ENCODE peak calls at places on chromosomes 1 and 21, in five cellular contexts. Q is AG09319, L is H1, B is BE2C, K is cardiac fibroblast. T is an unnamed sample.

GRCh38 chr1:206768472-206769330 is 1.9 kb upstream of the IL19 start:
- DNase-seq in Q (no peak), L (no peak), B (no peak), K (no peak), T (no peak)

GRCh38 chr1:151370211-151370911 is 2.1 kb downstream of the SELENBP1 start:
- DNase-seq in Q (no peak), L (no peak), B (no peak), K (peak), T (no peak)

GRCh38 chr1:77888429-77889239 is at the start of gene NEXN:
- DNase-seq in Q (peak), L (peak), B (peak), K (peak), T (peak)

GRCh38 chr21:39021475-39021832 is 161.8 kb downstream of the PSMG1 start:
- DNase-seq in Q (no peak), L (no peak), B (no peak), K (no peak), T (no peak)

GRCh38 chr1:214466759-214467585 is 84.4 kb downstream of the PTPN14 start:
- DNase-seq in Q (no peak), L (no peak), B (no peak), K (no peak), T (no peak)

GRCh38 chr1:230572121-230573083 is 69.9 kb upstream of the COG2 start:
- DNase-seq in Q (no peak), L (no peak), B (no peak), K (peak), T (no peak)

GRCh38 chr1:167775178-167775577 is 53.4 kb downstream of the MPZL1 start:
- DNase-seq in Q (no peak), L (no peak), B (no peak), K (peak), T (no peak)

GRCh38 chr21:41345934-41346685 is 15.7 kb upstream of the MX2 start:
- DNase-seq in Q (no peak), L (no peak), B (no peak), K (no peak), T (no peak)

GRCh38 chr1:47468759-47469404 is 31.0 kb downstream of the FOXD2 start:
- DNase-seq in Q (no peak), L (no peak), B (no peak), K (no peak), T (no peak)

GRCh38 chr1:55584521-55585401 is 369.6 kb upstream of the USP24 start:
- DNase-seq in Q (peak), L (no peak), B (no peak), K (peak), T (no peak)

GRCh38 chr1:247331526-247332214 is at the start of gene ZNF496:
- DNase-seq in Q (peak), L (peak), B (peak), K (peak), T (peak)

GRCh38 chr1:110283677-110284076 is 55.5 kb upstream of the RBM15 start:
- DNase-seq in Q (no peak), L (no peak), B (no peak), K (peak), T (no peak)

GRCh38 chr1:230632273-230632873 is 9.9 kb upstream of the COG2 start:
- DNase-seq in Q (no peak), L (peak), B (peak), K (peak), T (peak)

GRCh38 chr1:116261227-116261626 is 111.8 kb upstream of the ATP1A1 start:
- DNase-seq in Q (no peak), L (no peak), B (no peak), K (no peak), T (no peak)

GRCh38 chr1:97902067-97902466 is 18.8 kb downstream of the DPYD start:
- DNase-seq in Q (no peak), L (no peak), B (no peak), K (peak), T (no peak)

GRCh38 chr1:59092126-59092525 is 204.8 kb upstream of the FGGY start:
- DNase-seq in Q (no peak), L (no peak), B (no peak), K (no peak), T (no peak)

GRCh38 chr1:1617516-1617915 is 2.2 kb downstream of the MIB2 start:
- DNase-seq in Q (no peak), L (no peak), B (no peak), K (no peak), T (no peak)

GRCh38 chr1:27403065-27403726 is 10.8 kb downstream of the GPR3 start:
- DNase-seq in Q (no peak), L (no peak), B (peak), K (peak), T (peak)

GRCh38 chr1:27400035-27400962 is 7.9 kb downstream of the GPR3 start:
- DNase-seq in Q (no peak), L (no peak), B (no peak), K (no peak), T (no peak)

GRCh38 chr1:27400963-27401341 is 8.5 kb downstream of the GPR3 start:
- DNase-seq in Q (no peak), L (no peak), B (no peak), K (no peak), T (no peak)

GRCh38 chr1:27403931-27404330 is 11.5 kb downstream of the GPR3 start:
- DNase-seq in Q (no peak), L (no peak), B (no peak), K (no peak), T (no peak)

DNA sequence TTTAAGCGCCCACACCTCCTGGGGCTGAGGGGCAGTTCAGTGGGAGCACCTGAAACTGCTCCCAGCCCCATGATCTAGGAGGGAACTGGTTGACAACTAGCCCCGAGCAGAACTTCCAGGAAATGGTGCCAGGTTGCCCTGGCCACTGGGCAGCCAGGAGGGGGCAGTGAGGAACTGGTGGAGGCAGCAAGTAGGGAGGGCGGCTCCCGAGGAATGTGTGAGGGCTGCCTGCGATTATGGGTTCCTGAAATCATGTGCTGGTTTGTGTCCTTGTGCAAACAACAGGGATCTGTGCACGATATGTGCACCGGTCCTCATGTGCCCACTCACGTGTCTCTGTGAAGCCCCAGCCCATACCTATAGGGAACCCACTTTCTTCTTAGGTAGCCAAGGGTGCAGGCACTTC is 9.9 kb downstream of the GPR3 start:
- DNase-seq in Q (no peak), L (no peak), B (no peak), K (peak), T (no peak)
- TF ChIP-seq CTCF in Q (peak), L (peak), B (peak), K (peak), T (peak)

DNA sequence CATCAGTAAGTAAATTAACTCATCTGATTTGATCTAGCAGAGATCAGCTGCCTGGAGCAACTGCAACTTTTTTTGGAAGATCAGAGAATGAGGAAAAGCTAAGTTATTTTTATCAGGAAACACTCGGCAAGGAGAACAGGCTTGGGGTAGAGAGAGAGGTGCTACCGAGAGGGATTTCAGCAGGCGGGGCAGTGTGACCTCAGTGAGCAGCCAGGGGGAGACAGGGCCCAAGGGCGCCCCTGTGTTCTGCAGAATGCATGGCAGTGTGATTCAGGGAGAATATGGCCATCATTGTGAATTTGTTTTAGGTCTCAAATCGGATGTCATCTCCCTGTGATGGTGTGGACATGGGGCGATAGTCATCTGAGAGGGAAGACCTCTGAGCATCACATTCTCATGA is 484.1 kb upstream of the VAMP3 start:
- DNase-seq in Q (no peak), L (no peak), B (no peak), K (no peak), T (no peak)
- TF ChIP-seq CTCF in Q (no peak), L (peak), B (no peak), K (no peak), T (no peak)

GRCh38 chr1:179146916-179147315 is 65.0 kb downstream of the TOR3A start:
- DNase-seq in Q (no peak), L (no peak), B (no peak), K (peak), T (no peak)
- TF ChIP-seq CTCF in Q (no peak), L (no peak), B (no peak), K (no peak), T (no peak)

DNA sequence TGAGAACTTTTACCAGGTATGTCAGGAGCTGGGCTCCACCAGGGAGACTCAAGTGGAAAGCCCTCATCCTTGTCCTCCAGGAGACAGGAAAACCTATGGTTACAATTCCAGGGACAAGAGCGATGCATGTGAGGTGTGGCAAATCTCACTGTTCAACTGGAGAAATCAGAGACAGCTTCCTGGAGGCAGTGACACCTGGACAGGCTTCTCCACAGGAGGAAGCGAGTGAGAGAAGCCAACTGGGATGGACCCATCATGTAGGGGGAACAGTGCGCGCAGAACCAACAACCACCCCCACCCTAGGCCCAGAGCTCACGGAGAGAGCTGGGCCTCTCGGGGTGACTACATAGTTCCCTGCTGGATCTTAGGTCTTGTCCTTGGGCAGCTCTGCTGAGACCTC is 5.6 kb upstream of the SLX9 start:
- DNase-seq in Q (no peak), L (no peak), B (no peak), K (no peak), T (no peak)
- TF ChIP-seq CTCF in Q (no peak), L (no peak), B (no peak), K (no peak), T (no peak)

GRCh38 chr1:88787023-88787903 is 103.2 kb downstream of the PKN2 start:
- DNase-seq in Q (no peak), L (no peak), B (no peak), K (no peak), T (no peak)

GRCh38 chr1:88783145-88783544 is 99.1 kb downstream of the PKN2 start:
- DNase-seq in Q (no peak), L (no peak), B (no peak), K (no peak), T (no peak)

GRCh38 chr1:88780485-88780884 is 96.4 kb downstream of the PKN2 start:
- DNase-seq in Q (no peak), L (no peak), B (no peak), K (no peak), T (no peak)

GRCh38 chr1:88779880-88780279 is 95.8 kb downstream of the PKN2 start:
- DNase-seq in Q (no peak), L (no peak), B (no peak), K (no peak), T (no peak)

DNA sequence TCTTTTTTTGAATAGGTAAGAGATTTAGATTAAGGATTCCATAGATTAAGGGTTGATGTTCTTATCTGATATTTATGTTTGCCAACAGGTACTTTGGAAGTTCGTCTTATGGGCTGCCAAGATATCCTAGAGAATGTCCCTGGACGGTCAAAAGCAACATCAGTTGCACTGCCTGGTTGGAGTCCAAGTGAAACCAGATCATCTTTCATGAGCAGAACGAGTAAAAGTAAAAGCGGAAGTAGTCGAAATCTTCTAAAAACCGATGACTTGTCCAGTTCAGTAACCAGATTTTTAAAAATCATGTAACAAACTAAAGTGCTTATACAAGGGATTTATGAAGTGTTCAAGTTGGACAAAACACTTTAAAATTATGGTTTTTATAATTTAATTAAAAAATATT is 100.5 kb downstream of the PKN2 start:
- DNase-seq in Q (no peak), L (no peak), B (no peak), K (no peak), T (no peak)
- TF ChIP-seq CTCF in Q (no peak), L (no peak), B (no peak), K (no peak), T (no peak)

GRCh38 chr21:25359724-25360123 is 247.6 kb downstream of the MRPL39 start:
- DNase-seq in Q (no peak), L (no peak), B (no peak), K (no peak), T (no peak)

GRCh38 chr21:25361097-25361496 is 246.2 kb downstream of the MRPL39 start:
- DNase-seq in Q (no peak), L (no peak), B (no peak), K (no peak), T (no peak)

GRCh38 chr21:25361765-25362164 is 245.5 kb downstream of the MRPL39 start:
- DNase-seq in Q (no peak), L (no peak), B (no peak), K (no peak), T (no peak)

GRCh38 chr21:25362375-25363267 is 244.7 kb downstream of the MRPL39 start:
- DNase-seq in Q (no peak), L (no peak), B (no peak), K (no peak), T (no peak)

DNA sequence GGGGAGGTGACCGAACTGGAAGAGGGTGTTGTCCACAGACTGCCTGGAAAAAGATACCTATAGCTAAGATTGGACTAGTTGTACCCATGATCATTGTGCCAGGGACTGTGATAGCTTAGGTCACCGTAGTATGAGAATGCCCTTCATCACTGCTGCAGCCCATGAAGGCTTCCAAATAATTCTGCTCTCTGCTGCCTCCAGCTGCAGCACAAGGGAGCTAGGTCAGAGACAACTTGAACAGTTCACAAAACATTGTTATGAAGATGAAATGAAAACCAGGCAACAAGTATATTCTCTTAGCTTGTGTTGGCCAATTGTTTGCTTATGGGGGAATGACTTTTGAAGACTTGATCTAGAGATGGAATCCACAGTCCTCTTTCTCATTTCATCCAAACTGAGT is 246.7 kb downstream of the MRPL39 start:
- DNase-seq in Q (no peak), L (no peak), B (no peak), K (no peak), T (no peak)
- TF ChIP-seq CTCF in Q (peak), L (peak), B (peak), K (peak), T (peak)

DNA sequence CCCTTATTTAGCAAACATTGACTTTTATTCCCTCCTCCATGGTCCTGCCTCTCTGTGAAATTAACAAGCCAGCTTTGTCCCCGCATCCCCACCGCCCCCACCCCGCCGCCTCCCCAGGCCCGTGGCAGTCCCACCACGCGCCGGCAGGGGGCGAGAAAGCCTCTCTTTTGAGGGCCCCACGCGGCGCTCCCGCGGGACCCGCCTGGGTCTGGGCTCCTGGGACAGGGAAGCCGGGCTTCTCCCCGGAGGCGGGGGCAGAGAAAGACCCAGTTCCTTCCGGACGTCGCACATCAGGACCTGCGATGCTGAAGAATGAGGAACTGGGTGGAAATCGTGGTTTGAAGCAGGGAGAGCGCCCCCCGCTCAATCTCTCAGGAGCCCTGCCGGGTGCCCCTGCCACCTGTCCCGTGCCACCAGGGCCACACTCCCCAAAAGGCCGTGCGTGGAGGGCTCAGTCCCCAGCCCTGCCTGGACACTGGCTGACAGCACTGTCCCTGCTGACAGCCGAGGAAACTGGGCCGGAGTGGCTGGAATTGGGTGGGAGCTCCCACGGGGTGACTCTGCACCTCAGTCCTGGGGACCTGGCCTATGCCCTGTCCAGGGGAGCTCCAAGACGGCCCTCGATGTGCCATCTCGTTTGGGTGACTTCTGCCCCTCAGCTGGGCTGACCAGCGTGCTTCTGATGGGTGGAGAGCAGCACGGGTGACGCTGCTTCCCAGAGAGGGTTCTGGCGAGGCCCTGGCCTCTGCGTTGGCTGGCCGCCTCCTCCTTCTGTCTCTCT is 8.6 kb upstream of the ACTRT2 start:
- DNase-seq in Q (no peak), L (peak), B (peak), K (no peak), T (no peak)
- TF ChIP-seq CTCF in Q (peak), L (peak), B (peak), K (peak), T (no peak)

GRCh38 chr1:31759266-31760023 is 4.7 kb downstream of the ADGRB2 start:
- DNase-seq in Q (no peak), L (no peak), B (no peak), K (peak), T (no peak)
- TF ChIP-seq CTCF in Q (no peak), L (peak), B (no peak), K (no peak), T (peak)